ENCODE peak calls at places on chromosomes 13 and 19, in nine cellular contexts. Y, N, L, K, R, Q, M, D and T are unnamed samples.

GRCh38 chr13:113526466-113527220 is 36.1 kb upstream of the DCUN1D2 start:
- DNase-seq in Y (no peak), N (no peak), L (no peak), K (no peak), R (no peak), Q (no peak), M (no peak), D (no peak), T (peak)

GRCh38 chr19:1468274-1469199 is 10.5 kb downstream of the C19orf25 start:
- DNase-seq in Y (no peak), N (peak), L (peak), K (peak), R (no peak), Q (no peak), M (peak), D (peak), T (peak)

GRCh38 chr13:93577105-93577504 is 350.5 kb downstream of the GPC6 start:
- DNase-seq in Y (no peak), N (no peak), L (no peak), K (no peak), R (no peak), Q (no peak), M (no peak), D (no peak), T (no peak)

GRCh38 chr19:33868821-33869412 is 72.2 kb downstream of the KCTD15 start:
- DNase-seq in Y (no peak), N (peak), L (no peak), K (peak), R (peak), Q (no peak), M (no peak), D (no peak), T (peak)

GRCh38 chr19:45889210-45889885 is 3.4 kb upstream of the IRF2BP1 start:
- DNase-seq in Y (no peak), N (no peak), L (no peak), K (no peak), R (no peak), Q (no peak), M (no peak), D (no peak), T (no peak)

GRCh38 chr19:11814707-11815050 is 606 bp downstream of the ZNF440 start:
- DNase-seq in Y (no peak), N (no peak), L (peak), K (peak), R (peak), Q (no peak), M (peak), D (peak), T (no peak)

GRCh38 chr13:26457212-26457611 is 100.3 kb upstream of the WASF3 start:
- DNase-seq in Y (no peak), N (no peak), L (no peak), K (no peak), R (no peak), Q (no peak), M (peak), D (no peak), T (no peak)

GRCh38 chr19:17091758-17092333 is 16.3 kb downstream of the MYO9B start:
- DNase-seq in Y (no peak), N (no peak), L (peak), K (no peak), R (peak), Q (no peak), M (no peak), D (no peak), T (no peak)

GRCh38 chr19:50458396-50459066 is 17.8 kb upstream of the EMC10 start:
- DNase-seq in Y (no peak), N (no peak), L (no peak), K (no peak), R (no peak), Q (no peak), M (no peak), D (peak), T (no peak)

GRCh38 chr19:50580970-50581636 is 12.9 kb upstream of the LRRC4B start:
- DNase-seq in Y (no peak), N (no peak), L (no peak), K (no peak), R (peak), Q (no peak), M (no peak), D (no peak), T (peak)

GRCh38 chr13:23159587-23160240 is 21.1 kb upstream of the SGCG start:
- DNase-seq in Y (no peak), N (peak), L (no peak), K (peak), R (peak), Q (no peak), M (no peak), D (no peak), T (no peak)

GRCh38 chr13:23161176-23161825 is 19.5 kb upstream of the SGCG start:
- DNase-seq in Y (no peak), N (no peak), L (no peak), K (no peak), R (no peak), Q (no peak), M (no peak), D (no peak), T (no peak)

GRCh38 chr13:23160241-23161175 is 20.3 kb upstream of the SGCG start:
- DNase-seq in Y (peak), N (peak), L (no peak), K (peak), R (peak), Q (no peak), M (peak), D (no peak), T (no peak)

GRCh38 chr13:23159205-23159586 is 21.6 kb upstream of the SGCG start:
- DNase-seq in Y (peak), N (peak), L (no peak), K (peak), R (peak), Q (no peak), M (peak), D (peak), T (no peak)
- H3K9ac ChIP-seq in Y (no peak), N (no peak), L (no peak), K (no peak), R (peak), Q (no peak), M (no peak), D (no peak), T (no peak)

GRCh38 chr19:14271830-14272229 is 65.9 kb upstream of the ADGRL1 start:
- DNase-seq in Y (no peak), N (no peak), L (no peak), K (peak), R (no peak), Q (no peak), M (no peak), D (no peak), T (no peak)

GRCh38 chr19:14265285-14266036 is 59.5 kb upstream of the ADGRL1 start:
- DNase-seq in Y (no peak), N (peak), L (no peak), K (peak), R (peak), Q (no peak), M (no peak), D (no peak), T (no peak)

GRCh38 chr19:14272623-14273022 is 66.7 kb upstream of the ADGRL1 start:
- DNase-seq in Y (no peak), N (no peak), L (no peak), K (no peak), R (no peak), Q (no peak), M (no peak), D (no peak), T (no peak)

DNA sequence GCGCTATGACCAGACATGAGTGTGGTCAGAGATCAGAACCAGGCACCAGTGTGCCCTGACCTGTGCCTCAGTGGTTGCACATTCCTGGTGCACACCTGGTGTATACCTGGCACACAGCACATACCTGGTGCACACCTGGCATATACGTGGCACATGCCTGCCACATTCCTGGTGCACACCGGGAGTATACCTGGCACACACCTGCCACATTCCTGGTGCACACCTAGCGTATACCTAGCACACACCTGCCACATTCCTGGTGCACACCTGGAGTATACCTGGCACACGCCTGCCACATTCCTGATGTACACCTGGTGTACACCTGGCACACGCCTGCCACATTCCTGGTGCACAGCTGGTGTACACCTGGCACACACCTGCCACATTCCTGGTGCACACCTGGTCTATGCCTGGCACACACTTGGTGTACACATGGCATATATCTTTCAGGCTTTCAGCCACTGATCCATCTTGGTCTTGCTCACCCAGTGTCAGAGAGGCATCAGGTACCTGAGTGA is 61.3 kb upstream of the ADGRL1 start:
- DNase-seq in Y (no peak), N (no peak), L (no peak), K (no peak), R (no peak), Q (no peak), M (no peak), D (no peak), T (no peak)
- H3K9ac ChIP-seq in Y (no peak), N (no peak), L (no peak), K (no peak), R (no peak), Q (no peak), M (no peak), D (no peak), T (no peak)

GRCh38 chr13:94660695-94661324 is 51.5 kb downstream of the SOX21 start:
- DNase-seq in Y (no peak), N (no peak), L (peak), K (peak), R (no peak), Q (no peak), M (peak), D (peak), T (no peak)
- H3K9ac ChIP-seq in Y (no peak), N (no peak), L (peak), K (no peak), R (no peak), Q (no peak), M (no peak), D (no peak), T (no peak)

DNA sequence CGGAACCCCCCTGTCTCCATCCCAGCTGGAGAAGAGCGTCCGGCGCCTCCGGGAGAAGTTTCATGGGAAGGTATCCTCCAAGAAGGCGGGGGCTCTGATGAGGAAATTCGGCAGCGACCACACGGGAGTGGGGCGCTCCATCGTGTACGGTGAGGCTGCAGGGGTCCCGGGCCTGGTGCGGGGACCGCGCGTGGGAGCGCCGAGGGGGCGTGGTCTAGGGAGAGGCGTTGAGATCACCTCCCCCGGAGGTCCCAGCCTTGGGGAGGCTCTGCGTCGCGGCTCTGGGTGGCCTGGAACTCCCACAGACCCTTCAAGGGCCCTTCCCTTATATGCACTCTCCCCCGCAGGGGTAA is 763 bp downstream of the SHFL start:
- DNase-seq in Y (no peak), N (no peak), L (peak), K (peak), R (no peak), Q (no peak), M (no peak), D (no peak), T (no peak)
- H3K9ac ChIP-seq in Y (peak), N (no peak), L (peak), K (no peak), R (peak), Q (peak), M (no peak), D (peak), T (peak)